ENCODE peak calls at places on chromosomes 1 and 21, in eight cellular contexts. U is naive thymus-derived CD4-positive, alpha-beta T cell; L is amniotic stem cell; Z is GF-D8; R is CD8-positive, alpha-beta T cell; T is EL; D is AG08396; J is lung. E is an unnamed sample.

GRCh38 chr1:98360864-98361263 is 300.7 kb upstream of the SNX7 start:
- DNase-seq in U (no peak), L (no peak), Z (no peak), R (no peak), T (no peak), D (no peak), J (no peak), E (no peak)

GRCh38 chr1:234579967-234580366 is 30.0 kb downstream of the IRF2BP2 start:
- DNase-seq in U (peak; percentile 18), L (no peak), Z (peak; percentile 56), R (no peak), T (no peak), D (no peak), J (no peak), E (no peak)

GRCh38 chr1:156091610-156092009 is 9.3 kb upstream of the MEX3A start:
- DNase-seq in U (no peak), L (no peak), Z (no peak), R (no peak), T (no peak), D (no peak), J (no peak), E (no peak)

GRCh38 chr1:52426391-52426790 is 22.0 kb downstream of the PRPF38A start:
- DNase-seq in U (no peak), L (peak; percentile 42), Z (no peak), R (no peak), T (peak; percentile 48), D (peak; percentile 28), J (no peak), E (no peak)

GRCh38 chr1:183877321-183877720 is 72.4 kb downstream of the RGL1 start:
- DNase-seq in U (no peak), L (no peak), Z (no peak), R (no peak), T (peak; percentile 27), D (peak; percentile 45), J (peak; percentile 51), E (no peak)

GRCh38 chr1:64878931-64879710 is 87.2 kb downstream of the JAK1 start:
- DNase-seq in U (no peak), L (no peak), Z (no peak), R (no peak), T (peak; percentile 72), D (no peak), J (no peak), E (no peak)

GRCh38 chr21:33028271-33028670 is 2.5 kb downstream of the OLIG2 start:
- DNase-seq in U (no peak), L (no peak), Z (no peak), R (no peak), T (no peak), D (peak; percentile 16), J (no peak), E (no peak)

GRCh38 chr1:209625205-209625549 is 27.0 kb downstream of the LAMB3 start:
- DNase-seq in U (no peak), L (no peak), Z (no peak), R (no peak), T (peak; percentile 31), D (no peak), J (no peak), E (peak; percentile 74)

GRCh38 chr1:151282883-151283725 is 1.0 kb downstream of the ZNF687 start:
- DNase-seq in U (peak; percentile 18), L (peak; percentile 4), Z (peak; percentile 31), R (peak; percentile 22), T (peak; percentile 39), D (peak; percentile 27), J (peak; percentile 38), E (no peak)

GRCh38 chr21:38561205-38561604 is 62.9 kb upstream of the ERG start:
- DNase-seq in U (no peak), L (no peak), Z (no peak), R (no peak), T (no peak), D (no peak), J (no peak), E (no peak)

GRCh38 chr1:186055846-186056245 is 319.2 kb downstream of the TPR start:
- DNase-seq in U (no peak), L (no peak), Z (no peak), R (no peak), T (peak; percentile 13), D (no peak), J (no peak), E (no peak)